ENCODE peak calls at places on chromosomes 13 and 19, in nine cellular contexts. C is lung, S is thoracic aorta, E is breast epithelium, F is ovary, I is left ventricle myocardium inferior, V is pancreas, H is body of pancreas, G is Peyer's patch. O is an unnamed sample. For H3K4me1, the result is how much of the 10 kb centered on the place peaks cover.

GRCh38 chr13:79361299-79361698 is 44.8 kb downstream of the RBM26 start:
- DNase-seq in V (no peak), E (no peak), F (no peak), G (no peak), I (no peak), C (no peak), S (no peak), H (no peak), O (no peak)

GRCh38 chr13:111296417-111296816 is 24.0 kb upstream of the TEX29 start:
- DNase-seq in E (no peak), F (no peak), G (no peak), H (no peak), V (no peak), S (no peak), I (no peak), C (no peak), O (no peak)

GRCh38 chr19:49581007-49581508 is at the start of gene PRRG2:
- DNase-seq in H (peak), E (peak), C (peak), F (no peak), V (peak), G (peak), S (no peak), I (no peak), O (no peak)

GRCh38 chr19:19061491-19061890 is 2.3 kb upstream of the SLC25A42 start:
- DNase-seq in G (no peak), H (peak), V (peak), E (no peak), S (no peak), C (no peak), F (no peak), I (peak), O (no peak)

GRCh38 chr13:111846396-111847174 is 220.4 kb upstream of the SOX1 start:
- DNase-seq in I (no peak), G (no peak), V (no peak), F (no peak), C (no peak), H (no peak), S (no peak), E (no peak), O (peak)

GRCh38 chr13:29817604-29818378 is 32.6 kb downstream of the UBL3 start:
- DNase-seq in I (no peak), S (no peak), E (no peak), H (no peak), C (no peak), V (no peak), F (no peak), G (no peak), O (no peak)

GRCh38 chr13:32391101-32391620 is 36.8 kb downstream of the N4BP2L1 start:
- DNase-seq in G (no peak), E (no peak), S (no peak), H (no peak), F (no peak), V (no peak), I (no peak), C (no peak), O (no peak)

GRCh38 chr19:3881272-3882040 is 971 bp downstream of the ATCAY start:
- DNase-seq in H (no peak), G (no peak), F (no peak), I (no peak), C (no peak), V (no peak), S (no peak), E (no peak), O (no peak)

GRCh38 chr13:97307882-97308624 is 85.9 kb downstream of the MBNL2 start:
- DNase-seq in E (peak), F (no peak), V (peak), G (no peak), I (peak), C (no peak), S (no peak), H (peak), O (no peak)

GRCh38 chr13:91726666-91727065 is 328.2 kb downstream of the GPC5 start:
- DNase-seq in S (no peak), G (no peak), H (no peak), E (no peak), V (no peak), C (no peak), F (no peak), I (no peak), O (no peak)

GRCh38 chr13:106340249-106340648 is 195.2 kb downstream of the EFNB2 start:
- DNase-seq in V (no peak), S (no peak), H (no peak), I (no peak), F (no peak), E (no peak), C (no peak), G (no peak), O (no peak)

GRCh38 chr19:54189668-54190502 is 505 bp upstream of the MBOAT7 start:
- DNase-seq in G (peak), S (peak), E (peak), C (peak), V (peak), F (peak), H (peak), I (peak), O (peak)

GRCh38 chr19:18656337-18657086 is 19.7 kb downstream of the KLHL26 start:
- DNase-seq in I (no peak), H (no peak), E (no peak), C (no peak), G (no peak), F (no peak), V (no peak), S (no peak), O (no peak)

DNA sequence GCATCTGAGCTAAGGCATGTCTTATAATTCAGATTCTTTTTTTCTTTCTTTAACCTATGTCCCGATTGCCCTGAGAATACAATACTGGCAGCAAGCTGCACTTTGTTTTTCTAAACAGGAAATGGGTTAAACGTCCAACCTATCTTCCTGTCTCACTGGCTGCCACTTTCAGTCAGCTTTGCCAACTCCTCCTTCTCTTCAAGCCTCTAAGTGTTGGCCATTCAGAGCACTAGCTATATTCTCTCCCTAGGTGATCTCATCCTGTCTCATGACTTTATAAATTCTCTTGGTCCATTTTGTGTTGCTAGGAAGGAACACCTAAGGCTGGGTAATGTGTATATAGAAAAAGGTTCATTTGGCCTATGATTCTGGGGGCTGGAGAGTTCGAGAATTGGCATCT is 109.5 kb upstream of the TSC22D1 start:
- DNase-seq in E (no peak), V (no peak), I (no peak), F (no peak), G (no peak), C (no peak), S (no peak), H (no peak), O (no peak)
- TF ChIP-seq CTCF in E (no peak), V (no peak), I (no peak), F (no peak), G (no peak), C (no peak), S (no peak), H (no peak), O (no peak)

DNA sequence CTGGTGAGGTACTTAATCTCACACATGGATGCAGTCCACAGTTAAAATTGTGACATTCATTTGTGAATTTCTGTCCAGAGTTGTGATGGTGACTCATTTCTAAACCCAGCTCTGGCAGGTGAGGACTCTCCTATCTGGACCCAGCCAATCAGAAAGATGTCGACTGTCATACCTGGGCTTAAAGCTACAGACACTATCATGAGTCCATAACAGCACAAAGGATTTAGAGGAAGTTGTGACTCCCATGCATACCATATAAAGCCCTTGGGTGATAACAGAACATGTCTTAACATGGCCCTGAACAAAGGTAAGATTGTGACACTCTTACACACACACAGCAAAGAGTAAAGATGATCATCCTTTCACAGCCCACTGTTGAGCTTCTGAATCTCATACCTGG is 59.7 kb upstream of the ZNF724 start:
- DNase-seq in G (no peak), E (no peak), I (no peak), H (no peak), C (no peak), F (no peak), V (no peak), S (no peak), O (no peak)
- H3K27ac ChIP-seq in G (no peak), E (no peak), I (no peak), H (no peak), C (no peak), F (no peak), V (no peak), S (no peak), O (no peak)

DNA sequence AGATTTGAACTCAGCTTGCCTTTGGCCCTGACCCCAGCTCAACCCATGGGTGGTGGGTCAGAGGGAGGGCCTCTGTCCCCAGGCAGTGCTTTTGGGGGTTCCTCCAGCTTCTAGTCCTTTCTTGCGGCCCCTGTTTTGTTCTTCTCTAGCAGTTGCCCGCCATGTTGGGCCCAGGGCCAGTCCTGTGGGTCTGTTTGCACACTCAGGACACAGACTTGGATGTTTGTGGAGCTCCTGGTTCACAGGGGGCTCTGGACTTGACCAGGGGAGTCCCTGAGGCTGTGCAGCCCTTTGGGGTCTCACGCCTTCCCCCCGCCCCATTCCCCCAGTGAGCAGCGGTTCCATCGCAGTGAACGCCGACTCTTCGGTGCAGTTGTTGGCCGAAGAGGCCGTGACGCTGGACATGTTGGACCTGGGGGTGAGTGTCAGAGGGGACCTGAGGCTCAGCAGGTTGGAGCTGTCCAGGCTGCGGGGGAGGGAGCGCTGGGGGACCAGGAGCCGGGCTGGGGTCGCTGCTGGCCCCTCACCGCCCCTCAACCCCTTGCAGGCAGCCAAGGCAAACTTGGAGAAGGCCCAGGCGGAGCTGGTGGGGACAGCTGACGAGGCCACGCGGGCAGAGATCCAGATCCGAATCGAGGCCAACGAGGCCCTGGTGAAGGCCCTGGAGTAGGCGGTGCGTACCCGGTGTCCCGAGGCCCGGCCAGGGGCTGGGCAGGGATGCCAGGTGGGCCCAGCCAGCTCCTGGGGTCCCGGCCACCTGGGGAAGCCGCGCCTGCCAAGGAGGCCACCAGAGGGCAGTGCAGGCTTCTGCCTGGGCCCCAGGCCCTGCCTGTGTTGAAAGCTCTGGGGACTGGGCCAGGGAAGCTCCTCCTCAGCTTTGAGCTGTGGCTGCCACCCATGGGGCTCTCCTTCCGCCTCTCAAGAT is 2.5 kb downstream of the ATP5F1D start:
- DNase-seq in I (peak), F (peak), E (peak), G (peak), S (no peak), V (peak), H (peak), C (peak), O (no peak)
- H3K4me1 ChIP-seq in I (half or more), F (under half), E (half or more), G (half or more), S (half or more), V (half or more), H (half or more), C (under half), O (half or more)

DNA sequence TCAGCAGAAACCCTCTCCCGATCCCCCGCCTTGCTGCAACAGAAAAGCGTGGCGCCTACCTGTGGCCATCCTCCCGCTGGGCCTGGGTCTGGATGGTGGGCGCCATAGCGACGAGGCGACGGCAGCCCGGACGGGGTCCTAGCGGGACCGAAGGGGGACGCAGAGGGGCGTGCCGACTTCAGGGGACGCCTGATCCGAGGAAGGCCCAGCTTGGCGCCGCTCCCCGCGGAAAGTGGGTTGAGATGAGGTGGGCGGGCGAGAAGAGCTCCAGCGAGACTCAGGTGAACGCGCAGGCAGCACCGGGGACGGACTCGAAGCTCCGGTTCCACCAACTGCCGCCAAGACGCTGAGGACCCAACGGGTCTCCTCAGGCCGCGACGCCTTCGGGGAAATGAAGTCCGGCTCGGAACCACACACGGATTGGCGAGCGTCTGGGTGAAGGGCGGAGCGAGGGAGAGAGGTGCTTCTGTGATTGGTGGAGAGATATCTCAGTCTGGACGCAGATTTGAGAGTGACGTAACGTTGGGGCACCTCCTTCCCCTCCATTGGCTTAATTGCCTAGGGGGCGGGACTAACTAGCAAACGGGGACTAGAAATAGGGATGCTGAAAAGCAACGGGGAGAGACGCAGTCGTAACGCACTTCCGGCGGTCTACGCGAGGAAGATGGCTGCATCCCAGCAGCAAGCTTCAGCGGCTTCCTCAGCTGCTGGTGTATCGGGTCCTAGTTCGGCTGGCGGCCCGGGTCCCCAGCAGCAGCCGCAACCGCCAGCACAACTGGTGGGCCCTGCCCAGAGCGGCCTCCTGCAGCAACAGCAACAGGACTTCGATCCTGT is at the start of the genes MED29 and PAF1:
- DNase-seq in H (peak), C (peak), V (peak), E (peak), G (peak), I (peak), F (peak), S (peak), O (peak)
- TF ChIP-seq CTCF in H (no peak), C (no peak), V (no peak), E (peak), G (no peak), I (no peak), F (peak), S (no peak), O (no peak)

GRCh38 chr13:76635232-76636021 is 250.8 kb downstream of the KCTD12 start:
- DNase-seq in H (no peak), C (no peak), S (no peak), I (no peak), E (no peak), V (no peak), F (no peak), G (no peak), O (no peak)
- H3K27ac ChIP-seq in H (no peak), C (no peak), S (no peak), I (peak), E (peak), V (no peak), F (no peak), G (no peak), O (no peak)

GRCh38 chr19:15371786-15372380 is 7.7 kb downstream of the AKAP8 start:
- DNase-seq in H (no peak), G (no peak), C (no peak), F (no peak), I (no peak), V (no peak), S (no peak), E (no peak), O (no peak)
- H3K4me1 ChIP-seq in H (under half), G (under half), C (under half), F (under half), I (half or more), V (under half), S (under half), E (under half), O (under half)

GRCh38 chr19:1780272-1780957 is 27.1 kb downstream of the ONECUT3 start:
- DNase-seq in S (no peak), C (no peak), E (no peak), G (no peak), I (no peak), F (no peak), H (no peak), V (no peak), O (no peak)
- TF ChIP-seq CTCF in S (no peak), C (no peak), E (no peak), G (no peak), I (no peak), F (no peak), H (no peak), V (no peak), O (no peak)

GRCh38 chr13:52169839-52170238 is 10.4 kb upstream of the NEK3 start:
- DNase-seq in I (no peak), H (no peak), V (no peak), S (no peak), G (no peak), F (no peak), C (no peak), E (no peak), O (no peak)
- H3K27ac ChIP-seq in I (no peak), H (no peak), V (no peak), S (no peak), G (no peak), F (no peak), C (no peak), E (no peak), O (no peak)

GRCh38 chr19:2270572-2271515 is 11.1 kb downstream of the PEAK3 start:
- DNase-seq in H (peak), I (peak), F (peak), G (peak), V (peak), C (peak), E (peak), S (peak), O (peak)
- H3K4me1 ChIP-seq in H (half or more), I (half or more), F (under half), G (half or more), V (under half), C (under half), E (under half), S (half or more), O (half or more)

O was measured in esophagus muscularis mucosa.